ENCODE peak calls at places on chromosome 17, in seven cellular contexts. X, I, Z, K, F, B and M are unnamed samples.

GRCh38 chr17:67194134-67194533 is 50.9 kb downstream of the HELZ start:
- DNase-seq in F (peak), I (no peak), Z (no peak), K (no peak), B (peak), X (peak), M (peak)

GRCh38 chr17:39352511-39352910 is 48.9 kb downstream of the FBXL20 start:
- DNase-seq in X (no peak), F (no peak), K (no peak), Z (no peak), B (no peak), I (no peak), M (no peak)

GRCh38 chr17:55451758-55452468 is 30.3 kb upstream of the MMD start:
- DNase-seq in X (no peak), K (no peak), F (no peak), Z (no peak), I (no peak), B (no peak), M (no peak)

GRCh38 chr17:46968896-46969295 is 10.2 kb downstream of the RPRML start:
- DNase-seq in Z (no peak), X (no peak), K (no peak), B (no peak), F (no peak), I (no peak), M (no peak)

GRCh38 chr17:47742319-47743181 is 9.5 kb downstream of the TBX21 start:
- DNase-seq in Z (no peak), F (no peak), I (no peak), B (no peak), K (no peak), X (no peak), M (no peak)

GRCh38 chr17:28686296-28686695 is 24.3 kb downstream of the SUPT6H start:
- DNase-seq in Z (no peak), B (no peak), X (no peak), F (no peak), I (no peak), K (no peak), M (no peak)

GRCh38 chr17:44311562-44312181 is 3.3 kb downstream of the RUNDC3A start:
- DNase-seq in K (no peak), B (no peak), Z (no peak), F (no peak), I (no peak), X (no peak), M (no peak)

GRCh38 chr17:82246365-82247174 is 17.7 kb downstream of the SLC16A3 start:
- DNase-seq in I (no peak), F (no peak), B (peak), X (peak), Z (no peak), K (no peak), M (no peak)

GRCh38 chr17:8175795-8176196 is 384 bp downstream of the TMEM107 start:
- DNase-seq in X (no peak), F (no peak), Z (no peak), I (no peak), B (no peak), K (no peak), M (no peak)

GRCh38 chr17:29212094-29212631 is 32.0 kb upstream of the MYO18A start:
- DNase-seq in Z (no peak), I (no peak), K (no peak), B (no peak), F (no peak), X (no peak), M (no peak)

GRCh38 chr17:3989156-3989886 is 25.1 kb upstream of the ATP2A3 start:
- DNase-seq in B (no peak), Z (no peak), X (no peak), I (no peak), F (no peak), K (no peak), M (no peak)

GRCh38 chr17:43608313-43608712 is 53.4 kb downstream of the MEOX1 start:
- DNase-seq in F (peak), B (peak), Z (no peak), I (no peak), X (no peak), K (no peak), M (no peak)

GRCh38 chr17:68511254-68511670 is 968 bp upstream of the PRKAR1A start:
- DNase-seq in F (no peak), Z (no peak), X (no peak), B (no peak), K (no peak), I (no peak), M (no peak)

GRCh38 chr17:42673885-42674754 is 2.7 kb downstream of the PLEKHH3 start:
- DNase-seq in B (peak), Z (no peak), K (no peak), X (peak), F (no peak), I (no peak), M (no peak)

GRCh38 chr17:47957591-47958490 is at the start of gene PRR15L:
- DNase-seq in Z (no peak), X (no peak), I (no peak), F (no peak), B (no peak), K (peak), M (no peak)

GRCh38 chr17:32126746-32127145 is 15.6 kb upstream of the RHOT1 start:
- DNase-seq in X (no peak), Z (no peak), B (no peak), F (no peak), I (no peak), K (no peak), M (no peak)

GRCh38 chr17:74642556-74642955 is 19.0 kb upstream of the CD300E start:
- DNase-seq in B (no peak), Z (no peak), F (no peak), I (no peak), X (no peak), K (no peak), M (no peak)